ENCODE peak calls at places on chromosomes 6 and 20, in nine cellular contexts. W, O, V, M, H, Z, U, F and N are unnamed samples.

GRCh38 chr6:90393232-90393884 is 96.7 kb upstream of the BACH2 start:
- DNase-seq in V (peak; percentile 57), Z (peak; percentile 16), F (no peak), H (peak; percentile 53), M (peak; percentile 61), O (no peak), W (peak; percentile 88), U (peak; percentile 82), N (no peak)

GRCh38 chr6:121522771-121523386 is 87.4 kb downstream of the GJA1 start:
- DNase-seq in W (no peak), U (no peak), O (no peak), M (no peak), V (no peak), Z (no peak), F (no peak), H (no peak), N (no peak)

GRCh38 chr20:56200456-56200855 is 48.1 kb upstream of the MC3R start:
- DNase-seq in U (no peak), O (no peak), W (peak; percentile 1), F (no peak), Z (peak; percentile 17), V (no peak), H (no peak), M (no peak), N (no peak)

GRCh38 chr20:8073024-8073832 is 53.7 kb upstream of the TMX4 start:
- DNase-seq in Z (peak; percentile 85), F (no peak), W (peak; percentile 41), H (no peak), O (no peak), U (no peak), M (no peak), V (no peak), N (no peak)

GRCh38 chr6:137872071-137872470 is 5.0 kb downstream of the TNFAIP3 start:
- DNase-seq in F (no peak), W (no peak), M (no peak), U (no peak), H (no peak), O (no peak), V (no peak), Z (no peak), N (no peak)

GRCh38 chr6:163405412-163406309 is 8.9 kb upstream of the QKI start:
- DNase-seq in Z (no peak), O (peak; percentile 80), V (peak; percentile 46), H (peak; percentile 69), W (peak; percentile 48), M (peak; percentile 51), U (peak; percentile 92), F (no peak), N (no peak)

GRCh38 chr20:10371467-10371866 is 62.6 kb downstream of the MKKS start:
- DNase-seq in F (no peak), M (no peak), Z (no peak), W (no peak), V (no peak), H (no peak), U (no peak), O (no peak), N (no peak)

GRCh38 chr6:44234101-44235090 is 11.0 kb downstream of the SLC29A1 start:
- DNase-seq in O (peak; percentile 52), F (no peak), V (peak; percentile 71), Z (no peak), W (peak; percentile 91), M (peak; percentile 94), U (peak; percentile 64), H (peak; percentile 65), N (peak; percentile 70)

GRCh38 chr20:58622671-58623578 is 28.2 kb upstream of the STX16 start:
- DNase-seq in W (no peak), O (peak; percentile 40), M (no peak), Z (no peak), H (no peak), F (no peak), V (no peak), U (peak; percentile 49), N (no peak)

GRCh38 chr6:113306552-113307145 is 550.5 kb upstream of the MARCKS start:
- DNase-seq in O (no peak), U (peak; percentile 86), Z (peak; percentile 3), W (peak; percentile 88), F (no peak), M (no peak), V (peak; percentile 83), H (peak; percentile 87), N (peak; percentile 74)

GRCh38 chr6:2695464-2696095 is 55.1 kb downstream of the MYLK4 start:
- DNase-seq in M (no peak), F (no peak), H (no peak), U (no peak), O (no peak), Z (no peak), V (no peak), W (peak; percentile 53), N (no peak)

GRCh38 chr6:158906926-158907325 is 87.8 kb upstream of the EZR start:
- DNase-seq in V (no peak), Z (no peak), H (no peak), F (no peak), O (no peak), U (no peak), W (no peak), M (no peak), N (no peak)

GRCh38 chr6:136613477-136613876 is 63.3 kb upstream of the MAP7 start:
- DNase-seq in U (no peak), O (no peak), Z (no peak), V (no peak), W (no peak), H (no peak), M (no peak), F (no peak), N (no peak)

GRCh38 chr6:30450908-30451818 is 38.1 kb upstream of the HLA-E start:
- DNase-seq in U (peak; percentile 85), F (peak; percentile 47), W (peak; percentile 79), V (peak; percentile 38), H (peak; percentile 35), Z (peak; percentile 29), O (peak; percentile 90), M (no peak), N (no peak)

GRCh38 chr6:16681260-16681873 is 79.9 kb downstream of the ATXN1 start:
- DNase-seq in H (no peak), Z (peak; percentile 81), F (no peak), O (no peak), U (no peak), V (no peak), M (no peak), W (no peak), N (no peak)

GRCh38 chr6:41462033-41462432 is 84.1 kb upstream of the FOXP4 start:
- DNase-seq in W (no peak), F (no peak), H (no peak), V (no peak), Z (no peak), M (no peak), O (no peak), U (no peak), N (no peak)

GRCh38 chr20:57065646-57066045 is 200.8 kb downstream of the BMP7 start:
- DNase-seq in V (no peak), W (no peak), Z (no peak), U (no peak), M (no peak), H (no peak), O (no peak), F (no peak), N (no peak)

GRCh38 chr6:168956884-168957730 is 296.5 kb downstream of the THBS2 start:
- DNase-seq in W (peak; percentile 78), H (peak; percentile 67), U (peak; percentile 82), M (peak; percentile 77), Z (peak; percentile 35), O (peak; percentile 37), V (peak; percentile 73), F (peak; percentile 45), N (peak; percentile 36)

GRCh38 chr6:122494665-122495272 is 23.2 kb upstream of the SERINC1 start:
- DNase-seq in M (no peak), Z (no peak), H (peak; percentile 51), O (no peak), V (peak; percentile 12), F (no peak), U (no peak), W (no peak), N (no peak)

GRCh38 chr20:13355386-13355785 is 134.3 kb downstream of the ISM1 start:
- DNase-seq in F (no peak), M (no peak), H (no peak), W (no peak), V (no peak), U (no peak), Z (no peak), O (no peak), N (peak; percentile 78)
- TF ChIP-seq POLR2AphosphoS5 in F (no peak), M (no peak), H (peak; percentile 16), W (no peak), V (peak; percentile 69), U (no peak), Z (no peak), O (no peak), N (no peak)

GRCh38 chr6:150599199-150600002 is at the start of gene PLEKHG1:
- DNase-seq in W (peak; percentile 86), F (peak; percentile 78), Z (no peak), O (peak; percentile 95), U (peak; percentile 96), H (peak; percentile 83), M (peak; percentile 59), V (peak; percentile 89), N (peak; percentile 67)
- TF ChIP-seq POLR2AphosphoS5 in W (no peak), F (no peak), Z (no peak), O (peak; percentile 24), U (peak; percentile 85), H (peak; percentile 34), M (no peak), V (peak; percentile 78), N (no peak)

DNA sequence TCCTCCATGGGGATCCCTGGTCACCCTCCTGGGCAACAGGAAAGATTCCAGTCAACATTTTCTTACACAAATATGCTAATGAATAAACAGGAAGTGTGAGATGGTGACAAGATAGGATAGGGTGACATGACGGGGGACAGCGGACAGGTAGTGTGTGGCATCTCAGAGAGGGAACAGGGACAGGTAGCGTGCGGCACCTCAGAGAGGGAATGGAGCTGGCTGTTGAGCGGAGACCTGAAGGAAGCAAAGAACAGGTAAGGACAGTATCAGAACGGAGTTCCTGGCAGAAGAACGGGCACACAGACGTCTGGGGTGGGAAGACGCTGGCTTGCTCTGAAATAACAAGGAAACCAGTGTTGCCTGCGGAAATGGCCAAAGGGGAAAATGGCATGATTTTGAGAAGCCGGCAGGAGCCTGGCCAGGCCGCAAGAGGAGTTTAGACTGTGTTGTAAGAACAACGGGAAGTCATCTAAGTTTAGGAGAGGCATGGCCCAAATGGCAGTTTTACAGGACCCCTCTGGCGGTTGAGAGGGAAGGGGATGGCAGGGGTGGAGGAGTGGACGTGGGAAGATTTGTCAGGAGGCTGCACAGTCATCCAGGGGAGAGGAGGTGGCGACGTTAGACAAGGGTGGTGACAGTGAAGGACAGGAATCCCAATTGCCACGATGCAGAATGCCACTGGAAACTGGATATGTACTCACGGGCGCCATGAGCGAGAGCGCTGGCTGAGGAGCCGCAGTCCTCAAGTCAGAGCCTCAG is 111.6 kb downstream of the JPH2 start:
- DNase-seq in O (no peak), W (no peak), V (no peak), F (no peak), Z (peak; percentile 30), M (no peak), U (no peak), H (peak; percentile 16), N (peak; percentile 27)
- TF ChIP-seq POLR2AphosphoS5 in O (no peak), W (no peak), V (no peak), F (no peak), Z (no peak), M (no peak), U (no peak), H (no peak), N (no peak)

DNA sequence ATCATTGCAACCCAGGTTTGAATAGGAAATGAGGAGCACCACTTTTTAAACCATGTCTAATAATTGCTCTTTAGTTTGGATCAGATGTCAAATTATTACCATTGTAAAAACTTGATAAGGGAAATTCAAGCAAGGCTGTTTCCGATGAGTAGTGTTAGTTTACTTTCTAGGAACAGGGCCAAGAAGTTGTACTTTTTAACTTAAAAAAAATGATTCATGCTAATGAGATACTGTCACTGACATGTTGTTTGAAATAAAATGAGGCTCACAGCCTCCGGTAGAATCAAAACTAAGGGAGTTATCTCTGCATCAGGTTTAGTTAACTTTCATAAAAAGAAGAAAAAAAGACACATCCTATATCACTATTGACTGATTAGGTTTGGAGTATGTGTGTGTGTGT is 55.2 kb upstream of the SUPT3H start:
- DNase-seq in M (no peak), H (no peak), W (no peak), F (no peak), U (no peak), O (no peak), V (no peak), Z (no peak), N (no peak)
- TF ChIP-seq POLR2AphosphoS5 in M (peak; percentile 28), H (no peak), W (no peak), F (no peak), U (no peak), O (no peak), V (no peak), Z (no peak), N (no peak)